ENCODE peak calls at places on chromosomes 6 and 20, in four cellular contexts. One of them, this sample, is unnamed.

GRCh38 chr6:71478834-71479541 is 190.4 kb downstream of the OGFRL1 start:
- DNase-seq in upper lobe of left lung: no peak
- DNase-seq in tibial artery: no peak
- DNase-seq in fibroblast of lung: peak; percentile 91
- DNase-seq in this sample: no peak

GRCh38 chr6:119476554-119476953 is 127.0 kb upstream of the MAN1A1 start:
- DNase-seq in upper lobe of left lung: no peak
- DNase-seq in tibial artery: no peak
- DNase-seq in fibroblast of lung: peak; percentile 6
- DNase-seq in this sample: no peak

GRCh38 chr6:134046054-134046453 is 6.4 kb downstream of the SLC2A12 start:
- DNase-seq in upper lobe of left lung: no peak
- DNase-seq in tibial artery: no peak
- DNase-seq in fibroblast of lung: no peak
- DNase-seq in this sample: no peak

GRCh38 chr6:30947231-30947630 is 6.5 kb downstream of the MUCL3 start:
- DNase-seq in upper lobe of left lung: no peak
- DNase-seq in tibial artery: no peak
- DNase-seq in fibroblast of lung: no peak
- DNase-seq in this sample: no peak

GRCh38 chr6:10268661-10269060 is 146.2 kb downstream of the TFAP2A start:
- DNase-seq in upper lobe of left lung: no peak
- DNase-seq in tibial artery: no peak
- DNase-seq in fibroblast of lung: no peak
- DNase-seq in this sample: no peak

GRCh38 chr6:125943528-125944433 is 12.8 kb upstream of the HINT3 start:
- DNase-seq in upper lobe of left lung: no peak
- DNase-seq in tibial artery: no peak
- DNase-seq in fibroblast of lung: no peak
- DNase-seq in this sample: no peak

GRCh38 chr20:62723351-62723750 is 14.7 kb downstream of the NTSR1 start:
- DNase-seq in upper lobe of left lung: no peak
- DNase-seq in tibial artery: no peak
- DNase-seq in fibroblast of lung: peak; percentile 26
- DNase-seq in this sample: no peak

GRCh38 chr20:62858059-62858458 is 3.6 kb downstream of the TCFL5 start:
- DNase-seq in upper lobe of left lung: no peak
- DNase-seq in tibial artery: no peak
- DNase-seq in fibroblast of lung: no peak
- DNase-seq in this sample: no peak

GRCh38 chr6:6694825-6695710 is 106.5 kb downstream of the LY86 start:
- DNase-seq in upper lobe of left lung: peak; percentile 90
- DNase-seq in tibial artery: no peak
- DNase-seq in fibroblast of lung: peak; percentile 30
- DNase-seq in this sample: no peak

GRCh38 chr6:113380591-113380990 is 476.6 kb upstream of the MARCKS start:
- DNase-seq in upper lobe of left lung: no peak
- DNase-seq in tibial artery: no peak
- DNase-seq in fibroblast of lung: no peak
- DNase-seq in this sample: no peak

GRCh38 chr6:7134999-7135735 is 27.4 kb downstream of the RREB1 start:
- DNase-seq in upper lobe of left lung: no peak
- DNase-seq in tibial artery: no peak
- DNase-seq in fibroblast of lung: no peak
- DNase-seq in this sample: no peak

GRCh38 chr6:146919017-146919416 is 285.2 kb upstream of the STXBP5 start:
- DNase-seq in upper lobe of left lung: no peak
- DNase-seq in tibial artery: no peak
- DNase-seq in fibroblast of lung: no peak
- DNase-seq in this sample: no peak

GRCh38 chr6:53391170-53391569 is 42.4 kb upstream of the ELOVL5 start:
- DNase-seq in upper lobe of left lung: no peak
- DNase-seq in tibial artery: no peak
- DNase-seq in fibroblast of lung: no peak
- DNase-seq in this sample: no peak

GRCh38 chr6:31308050-31308844 is 36.4 kb upstream of the HLA-C start:
- DNase-seq in upper lobe of left lung: peak; percentile 83
- DNase-seq in tibial artery: no peak
- DNase-seq in fibroblast of lung: no peak
- DNase-seq in this sample: peak; percentile 53

GRCh38 chr6:64507661-64508060 is 872.1 kb downstream of the PHF3 start:
- DNase-seq in upper lobe of left lung: no peak
- DNase-seq in tibial artery: no peak
- DNase-seq in fibroblast of lung: no peak
- DNase-seq in this sample: no peak

GRCh38 chr6:111605100-111605748 is 454 bp downstream of the TRAF3IP2 start:
- DNase-seq in upper lobe of left lung: peak; percentile 71
- DNase-seq in tibial artery: peak; percentile 93
- DNase-seq in fibroblast of lung: peak; percentile 99
- DNase-seq in this sample: peak; percentile 59

GRCh38 chr6:29071831-29072723 is 15.0 kb downstream of the OR2B3 start:
- DNase-seq in upper lobe of left lung: peak; percentile 21
- DNase-seq in tibial artery: no peak
- DNase-seq in fibroblast of lung: no peak
- DNase-seq in this sample: no peak

GRCh38 chr6:148179786-148180185 is 162.9 kb upstream of the SASH1 start:
- DNase-seq in upper lobe of left lung: no peak
- DNase-seq in tibial artery: no peak
- DNase-seq in fibroblast of lung: peak; percentile 39
- DNase-seq in this sample: no peak

GRCh38 chr6:16832027-16832688 is 70.9 kb upstream of the ATXN1 start:
- DNase-seq in upper lobe of left lung: no peak
- DNase-seq in tibial artery: no peak
- DNase-seq in fibroblast of lung: peak; percentile 70
- DNase-seq in this sample: no peak

GRCh38 chr6:110509617-110510231 is 33.3 kb upstream of the SLC22A16 start:
- DNase-seq in upper lobe of left lung: no peak
- DNase-seq in tibial artery: no peak
- DNase-seq in fibroblast of lung: peak; percentile 82
- DNase-seq in this sample: peak; percentile 45

GRCh38 chr20:25282796-25283195 is 34.9 kb downstream of the PYGB start:
- DNase-seq in upper lobe of left lung: no peak
- DNase-seq in tibial artery: no peak
- DNase-seq in fibroblast of lung: no peak
- DNase-seq in this sample: peak; percentile 14

GRCh38 chr6:142303191-142303564 is 1.4 kb downstream of the ADGRG6 start:
- DNase-seq in upper lobe of left lung: no peak
- DNase-seq in tibial artery: no peak
- DNase-seq in fibroblast of lung: no peak
- DNase-seq in this sample: no peak

GRCh38 chr6:12801141-12801540 is 84.6 kb downstream of the PHACTR1 start:
- DNase-seq in upper lobe of left lung: no peak
- DNase-seq in tibial artery: no peak
- DNase-seq in fibroblast of lung: no peak
- DNase-seq in this sample: no peak

GRCh38 chr20:43787937-43788336 is 61.1 kb upstream of the GTSF1L start:
- DNase-seq in upper lobe of left lung: no peak
- DNase-seq in tibial artery: no peak
- DNase-seq in fibroblast of lung: no peak
- DNase-seq in this sample: no peak

GRCh38 chr6:43770417-43771209 is 602 bp downstream of the VEGFA start:
- DNase-seq in upper lobe of left lung: peak; percentile 85
- DNase-seq in tibial artery: peak; percentile 88
- DNase-seq in fibroblast of lung: peak; percentile 69
- DNase-seq in this sample: peak; percentile 52
- H3K4me1 ChIP-seq in upper lobe of left lung: peaks cover 44% of the 10 kb centered on the region
- H3K4me1 ChIP-seq in tibial artery: peaks cover 47% of the 10 kb centered on the region
- H3K4me1 ChIP-seq in fibroblast of lung: peaks cover 32% of the 10 kb centered on the region
- H3K4me1 ChIP-seq in this sample: peaks cover 40% of the 10 kb centered on the region

GRCh38 chr20:1163105-1163504 is 21.7 kb downstream of the TMEM74B start:
- DNase-seq in upper lobe of left lung: no peak
- DNase-seq in tibial artery: no peak
- DNase-seq in fibroblast of lung: no peak
- DNase-seq in this sample: no peak

GRCh38 chr20:1163653-1164052 is 21.1 kb downstream of the TMEM74B start:
- DNase-seq in upper lobe of left lung: no peak
- DNase-seq in tibial artery: no peak
- DNase-seq in fibroblast of lung: no peak
- DNase-seq in this sample: no peak

GRCh38 chr20:1165521-1165920 is 19.3 kb downstream of the TMEM74B start:
- DNase-seq in upper lobe of left lung: no peak
- DNase-seq in tibial artery: no peak
- DNase-seq in fibroblast of lung: no peak
- DNase-seq in this sample: no peak

GRCh38 chr20:1165941-1166340 is 18.8 kb downstream of the TMEM74B start:
- DNase-seq in upper lobe of left lung: no peak
- DNase-seq in tibial artery: no peak
- DNase-seq in fibroblast of lung: no peak
- DNase-seq in this sample: no peak

GRCh38 chr20:1164871-1165270 is 19.9 kb downstream of the TMEM74B start:
- DNase-seq in upper lobe of left lung: no peak
- DNase-seq in tibial artery: no peak
- DNase-seq in fibroblast of lung: no peak
- DNase-seq in this sample: no peak
- H3K4me3 ChIP-seq in upper lobe of left lung: no peak overlapping the region
- H3K4me3 ChIP-seq in tibial artery: no peak overlapping the region
- H3K4me3 ChIP-seq in fibroblast of lung: no peak overlapping the region
- H3K4me3 ChIP-seq in this sample: no peak overlapping the region

DNA sequence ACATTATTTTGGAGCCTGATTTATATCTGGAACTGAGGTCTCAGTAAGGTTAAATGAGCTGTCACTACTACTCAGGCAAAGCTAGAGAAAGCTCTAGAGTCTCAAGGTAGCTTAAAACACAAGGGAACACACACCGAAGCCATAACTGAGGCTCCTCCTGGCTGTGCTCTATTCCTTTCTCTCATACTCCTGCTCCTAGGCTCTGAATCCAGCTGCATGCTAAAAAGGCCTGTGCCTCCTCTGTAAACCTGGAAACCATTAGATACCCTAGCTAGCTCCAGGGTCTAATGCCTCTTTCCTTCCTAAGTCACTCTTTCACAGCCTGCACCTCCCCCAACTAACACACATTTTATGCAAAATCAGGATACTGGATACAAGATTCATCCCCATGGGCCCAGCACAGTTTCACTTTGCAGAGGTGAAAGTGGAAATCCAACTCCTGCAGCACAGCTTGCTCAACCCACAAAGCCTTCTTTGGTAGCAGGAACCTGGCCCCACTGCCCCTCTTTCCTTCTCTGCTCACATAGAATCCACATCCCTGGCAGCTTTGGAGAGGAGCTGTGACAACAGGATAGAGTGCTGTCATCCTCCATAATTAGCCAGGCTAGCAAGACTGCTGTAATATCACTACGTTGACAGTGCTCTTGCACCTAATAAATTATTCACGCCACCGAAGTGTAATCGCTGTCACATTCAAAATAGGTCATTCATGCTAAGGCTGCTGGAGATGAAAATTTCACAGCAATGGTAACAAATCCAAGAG is 16.9 kb downstream of the RIPOR2 start:
- DNase-seq in upper lobe of left lung: no peak
- DNase-seq in tibial artery: no peak
- DNase-seq in fibroblast of lung: no peak
- DNase-seq in this sample: no peak
- H3K4me1 ChIP-seq in upper lobe of left lung: peaks cover 6% of the 10 kb centered on the region
- H3K4me1 ChIP-seq in tibial artery: no peaks in the 10 kb centered on the region
- H3K4me1 ChIP-seq in fibroblast of lung: no peaks in the 10 kb centered on the region
- H3K4me1 ChIP-seq in this sample: no peaks in the 10 kb centered on the region

DNA sequence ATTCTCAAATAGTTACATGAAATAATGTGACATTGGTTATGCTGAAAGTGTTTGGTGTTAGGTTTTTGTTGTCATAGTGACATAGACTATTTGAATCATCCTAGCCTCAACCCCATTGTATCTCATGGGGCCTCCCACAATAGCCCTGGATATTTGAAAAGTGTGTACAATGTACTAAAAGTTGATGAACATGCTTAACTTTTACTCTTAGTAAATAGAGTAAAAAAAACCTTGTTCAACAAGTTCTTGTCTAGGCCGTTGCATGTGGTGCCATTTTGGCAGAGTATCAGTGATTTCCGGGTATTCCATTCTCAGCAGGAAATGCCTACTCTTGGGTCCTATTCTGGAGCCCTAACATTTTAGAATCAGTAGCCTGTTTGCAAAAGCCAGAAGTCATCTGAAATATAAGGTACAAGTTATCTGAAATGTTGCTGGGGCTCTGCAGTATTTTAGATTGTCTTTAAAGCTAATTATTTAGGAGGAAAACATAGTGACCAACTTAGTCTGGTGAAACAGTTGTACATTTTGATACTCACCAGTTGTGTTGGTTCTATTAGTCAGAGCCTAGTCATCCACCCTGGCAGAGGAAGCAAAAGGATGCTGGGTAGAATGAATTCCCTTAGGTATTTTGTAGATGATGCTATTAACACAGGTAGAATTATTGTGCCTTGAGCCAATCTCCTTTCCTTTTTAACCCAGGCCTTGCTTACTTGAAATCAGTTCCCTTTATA is 82.8 kb downstream of the RTN4IP1 start:
- DNase-seq in upper lobe of left lung: no peak
- DNase-seq in tibial artery: no peak
- DNase-seq in fibroblast of lung: peak; percentile 72
- DNase-seq in this sample: no peak
- H3K4me3 ChIP-seq in upper lobe of left lung: no peak overlapping the region
- H3K4me3 ChIP-seq in tibial artery: no peak overlapping the region
- H3K4me3 ChIP-seq in fibroblast of lung: no peak overlapping the region
- H3K4me3 ChIP-seq in this sample: no peak overlapping the region

GRCh38 chr20:36084897-36085617 is 69.5 kb upstream of the EPB41L1 start:
- DNase-seq in upper lobe of left lung: no peak
- DNase-seq in tibial artery: no peak
- DNase-seq in fibroblast of lung: peak; percentile 55
- DNase-seq in this sample: no peak

GRCh38 chr20:36082516-36082915 is 72.0 kb upstream of the EPB41L1 start:
- DNase-seq in upper lobe of left lung: no peak
- DNase-seq in tibial artery: no peak
- DNase-seq in fibroblast of lung: no peak
- DNase-seq in this sample: no peak

GRCh38 chr20:36086767-36087166 is 67.8 kb upstream of the EPB41L1 start:
- DNase-seq in upper lobe of left lung: no peak
- DNase-seq in tibial artery: no peak
- DNase-seq in fibroblast of lung: no peak
- DNase-seq in this sample: no peak

GRCh38 chr20:36085686-36086267 is 68.8 kb upstream of the EPB41L1 start:
- DNase-seq in upper lobe of left lung: peak; percentile 88
- DNase-seq in tibial artery: no peak
- DNase-seq in fibroblast of lung: peak; percentile 56
- DNase-seq in this sample: no peak

GRCh38 chr20:36084356-36084755 is 70.2 kb upstream of the EPB41L1 start:
- DNase-seq in upper lobe of left lung: no peak
- DNase-seq in tibial artery: no peak
- DNase-seq in fibroblast of lung: no peak
- DNase-seq in this sample: no peak
- H3K4me1 ChIP-seq in upper lobe of left lung: peaks cover 21% of the 10 kb centered on the region
- H3K4me1 ChIP-seq in tibial artery: no peaks in the 10 kb centered on the region
- H3K4me1 ChIP-seq in fibroblast of lung: peaks cover 6% of the 10 kb centered on the region
- H3K4me1 ChIP-seq in this sample: no peaks in the 10 kb centered on the region

GRCh38 chr20:45342863-45343444 is 5.3 kb downstream of the SDC4 start:
- DNase-seq in upper lobe of left lung: no peak
- DNase-seq in tibial artery: peak; percentile 37
- DNase-seq in fibroblast of lung: no peak
- DNase-seq in this sample: peak; percentile 18

GRCh38 chr20:45340951-45341350 is 7.3 kb downstream of the SDC4 start:
- DNase-seq in upper lobe of left lung: no peak
- DNase-seq in tibial artery: no peak
- DNase-seq in fibroblast of lung: no peak
- DNase-seq in this sample: no peak

GRCh38 chr20:45340236-45340847 is 7.9 kb downstream of the SDC4 start:
- DNase-seq in upper lobe of left lung: peak; percentile 66
- DNase-seq in tibial artery: peak; percentile 51
- DNase-seq in fibroblast of lung: no peak
- DNase-seq in this sample: peak; percentile 84

GRCh38 chr20:45341939-45342862 is 6.0 kb downstream of the SDC4 start:
- DNase-seq in upper lobe of left lung: peak; percentile 83
- DNase-seq in tibial artery: peak; percentile 93
- DNase-seq in fibroblast of lung: no peak
- DNase-seq in this sample: peak; percentile 89

GRCh38 chr20:45341579-45341938 is 6.7 kb downstream of the SDC4 start:
- DNase-seq in upper lobe of left lung: no peak
- DNase-seq in tibial artery: peak; percentile 64
- DNase-seq in fibroblast of lung: no peak
- DNase-seq in this sample: no peak
- H3K4me3 ChIP-seq in upper lobe of left lung: peak overlapping the region; percentile 55
- H3K4me3 ChIP-seq in tibial artery: peak overlapping the region; percentile 32
- H3K4me3 ChIP-seq in fibroblast of lung: no peak overlapping the region
- H3K4me3 ChIP-seq in this sample: peak overlapping the region; percentile 82